ENCODE peak calls at places on chromosomes 16 and 17, in eight cellular contexts. P is dorsolateral prefrontal cortex; N is T-helper 2 cell treated with Interferon-gamma antibody and Interleukin-4, amounts not matched to agents 5 μg/mL and 100 μg/mL, for 36 hours; X is H7; J is astrocyte of the cerebellum; R is PC-9; W is activated effector memory CD4-positive, alpha-beta T cell treated with anti-CD3 and anti-CD28 coated beads, Interleukin-2, amount 50 U/mL, for 16 hours; H is stimulated activated CD8-positive, alpha-beta memory T cell treated with anti-CD3 and anti-CD28 coated beads, Interleukin-2, amount 100 ng/mL, for 48 hours. M is an unnamed sample.
A peak's percentile ranks its signal among the peaks of the same experiment; 100 is the strongest.

GRCh38 chr16:709651-710499 is 4.3 kb upstream of the FBXL16 start:
- DNase-seq in P (peak; percentile 95), N (no peak), X (peak; percentile 93), J (no peak), R (peak; percentile 66), W (no peak), H (no peak), M (no peak)

GRCh38 chr16:3187798-3188674 is at the start of gene OR1F1:
- DNase-seq in P (no peak), N (peak; percentile 74), X (peak; percentile 83), J (peak; percentile 24), R (peak; percentile 72), W (peak; percentile 83), H (peak; percentile 79), M (no peak)

GRCh38 chr16:11168386-11169065 is 87.5 kb downstream of the SOCS1 start:
- DNase-seq in P (no peak), N (no peak), X (no peak), J (no peak), R (no peak), W (no peak), H (no peak), M (no peak)

GRCh38 chr17:61448042-61448441 is 4.2 kb upstream of the TBX4 start:
- DNase-seq in P (no peak), N (no peak), X (no peak), J (no peak), R (no peak), W (no peak), H (no peak), M (no peak)

GRCh38 chr17:80861892-80862291 is 129.7 kb upstream of the CHMP6 start:
- DNase-seq in P (peak; percentile 74), N (peak; percentile 30), X (peak; percentile 79), J (no peak), R (no peak), W (peak; percentile 87), H (peak; percentile 34), M (no peak)

GRCh38 chr16:9437115-9437514 is 345.7 kb downstream of the HAPSTR1 start:
- DNase-seq in P (no peak), N (no peak), X (peak; percentile 23), J (no peak), R (no peak), W (no peak), H (no peak), M (no peak)

GRCh38 chr16:62298567-62298966 is 262.3 kb upstream of the CDH8 start:
- DNase-seq in P (no peak), N (no peak), X (peak; percentile 7), J (no peak), R (no peak), W (no peak), H (no peak), M (no peak)

GRCh38 chr17:49603238-49603637 is 27.6 kb downstream of the NXPH3 start:
- DNase-seq in P (no peak), N (no peak), X (no peak), J (no peak), R (no peak), W (no peak), H (no peak), M (no peak)

GRCh38 chr16:68902376-68903345 is 59.3 kb downstream of the TANGO6 start:
- DNase-seq in P (peak; percentile 44), N (no peak), X (peak; percentile 60), J (peak; percentile 48), R (peak; percentile 60), W (no peak), H (no peak), M (peak; percentile 70)

GRCh38 chr17:72602517-72603345 is 481.9 kb downstream of the SOX9 start:
- DNase-seq in P (no peak), N (no peak), X (peak; percentile 81), J (no peak), R (peak; percentile 81), W (no peak), H (no peak), M (peak; percentile 75)

GRCh38 chr17:45201457-45201856 is 20.2 kb upstream of the FMNL1 start:
- DNase-seq in P (no peak), N (no peak), X (no peak), J (no peak), R (no peak), W (no peak), H (no peak), M (no peak)